ENCODE peak calls at places on chromosomes 16 and 17, in four cellular contexts. One of them, this sample, is unnamed.

GRCh38 chr16:5622234-5622884 is 524.8 kb upstream of the EEF2KMT start:
- DNase-seq in GM23248: no peak
- DNase-seq in neuronal stem cell: no peak
- DNase-seq in H1: no peak
- DNase-seq in this sample: no peak

GRCh38 chr16:12323007-12323699 is 346.6 kb downstream of the SNX29 start:
- DNase-seq in GM23248: peak
- DNase-seq in neuronal stem cell: no peak
- DNase-seq in H1: no peak
- DNase-seq in this sample: peak

GRCh38 chr17:58632324-58633314 is 59.2 kb downstream of the TEX14 start:
- DNase-seq in GM23248: no peak
- DNase-seq in neuronal stem cell: no peak
- DNase-seq in H1: no peak
- DNase-seq in this sample: no peak

GRCh38 chr16:78919852-78920251 is 680.7 kb downstream of the MAF start:
- DNase-seq in GM23248: no peak
- DNase-seq in neuronal stem cell: no peak
- DNase-seq in H1: no peak
- DNase-seq in this sample: no peak

GRCh38 chr17:80746262-80746935 is 201.8 kb downstream of the RPTOR start:
- DNase-seq in GM23248: no peak
- DNase-seq in neuronal stem cell: no peak
- DNase-seq in H1: no peak
- DNase-seq in this sample: no peak

GRCh38 chr16:53770641-53771040 is 66.7 kb downstream of the FTO start:
- DNase-seq in GM23248: peak
- DNase-seq in neuronal stem cell: no peak
- DNase-seq in H1: no peak
- DNase-seq in this sample: no peak

GRCh38 chr17:4849011-4849536 is 15.9 kb downstream of the MINK1 start:
- DNase-seq in GM23248: peak
- DNase-seq in neuronal stem cell: no peak
- DNase-seq in H1: peak
- DNase-seq in this sample: no peak

GRCh38 chr17:57931488-57932137 is 23.6 kb downstream of the CUEDC1 start:
- DNase-seq in GM23248: no peak
- DNase-seq in neuronal stem cell: no peak
- DNase-seq in H1: no peak
- DNase-seq in this sample: no peak

DNA sequence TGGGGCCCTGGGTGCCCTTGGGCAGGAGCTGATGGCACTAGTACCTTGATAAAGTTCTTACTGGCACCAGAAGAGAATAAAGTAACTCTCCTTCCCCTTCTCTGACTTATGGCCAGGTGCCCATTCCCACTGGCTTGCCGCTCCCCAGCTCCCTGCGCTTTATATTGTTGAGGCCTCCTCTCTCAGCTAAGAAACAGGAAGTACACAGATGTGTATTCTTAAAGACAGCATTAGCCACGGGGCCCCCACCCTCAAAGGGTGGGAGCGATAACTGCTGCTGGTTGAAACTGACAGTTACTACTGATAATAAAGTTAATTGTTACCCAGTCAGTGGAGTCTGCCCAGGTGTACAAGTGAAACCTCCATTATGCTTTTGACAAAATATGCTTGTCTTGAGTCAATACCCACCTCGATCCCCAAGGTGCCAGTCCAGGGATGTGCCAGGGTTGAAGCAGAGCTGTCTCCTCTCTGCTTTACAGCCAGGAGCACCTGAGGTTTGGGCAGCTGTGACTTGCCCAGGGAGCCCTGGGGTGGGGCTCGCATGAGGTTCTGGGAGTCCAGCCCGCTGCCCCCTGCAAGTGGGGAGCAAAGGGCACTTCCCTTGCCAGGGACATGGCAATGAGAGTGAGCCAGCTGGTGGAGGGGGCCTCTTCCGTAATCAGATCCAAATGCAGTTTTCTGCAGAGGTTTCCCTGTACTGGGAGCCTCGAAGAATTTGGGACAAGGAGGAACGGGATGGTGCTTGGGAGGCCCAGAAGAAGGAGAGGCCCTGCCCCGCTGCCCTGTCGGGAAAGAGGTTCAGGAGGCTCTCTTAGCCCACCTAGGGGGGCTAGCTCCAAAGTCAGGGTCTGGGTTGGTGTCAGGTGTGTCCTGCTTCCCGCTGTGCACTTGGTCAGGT is 5.4 kb upstream of the CLDN9 start:
- DNase-seq in GM23248: no peak
- DNase-seq in neuronal stem cell: no peak
- DNase-seq in H1: no peak
- DNase-seq in this sample: peak
- H2AFZ ChIP-seq in GM23248: no peak
- H2AFZ ChIP-seq in neuronal stem cell: peak
- H2AFZ ChIP-seq in H1: no peak
- H2AFZ ChIP-seq in this sample: no peak

DNA sequence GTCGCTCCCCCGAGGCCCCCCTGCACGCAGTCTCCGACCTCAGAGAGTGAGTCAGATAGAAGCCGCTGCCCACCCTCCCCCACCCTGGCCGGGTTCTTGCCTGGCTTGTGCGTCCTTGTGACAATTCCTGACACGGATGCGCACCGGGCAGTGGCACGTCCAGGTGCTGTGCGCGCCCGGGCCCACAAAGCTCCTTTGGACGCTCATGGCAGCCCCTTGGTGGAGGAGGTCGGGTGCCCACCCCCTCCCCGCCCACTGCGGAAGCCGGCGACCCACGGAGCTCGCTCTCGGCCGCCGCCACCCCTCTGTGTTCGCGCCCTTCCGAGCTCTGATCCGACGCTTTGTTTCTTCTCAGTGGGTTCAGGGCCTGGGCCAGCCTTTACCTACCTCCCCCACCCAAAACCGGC is 662 bp upstream of the TUBB3 start:
- DNase-seq in GM23248: peak
- DNase-seq in neuronal stem cell: peak
- DNase-seq in H1: no peak
- DNase-seq in this sample: no peak
- H2AFZ ChIP-seq in GM23248: peak
- H2AFZ ChIP-seq in neuronal stem cell: peak
- H2AFZ ChIP-seq in H1: no peak
- H2AFZ ChIP-seq in this sample: no peak

GRCh38 chr17:59793249-59793648 is 85.8 kb downstream of the VMP1 start:
- DNase-seq in GM23248: no peak
- DNase-seq in neuronal stem cell: no peak
- DNase-seq in H1: no peak
- DNase-seq in this sample: no peak

GRCh38 chr17:59796785-59797205 is 89.3 kb downstream of the VMP1 start:
- DNase-seq in GM23248: no peak
- DNase-seq in neuronal stem cell: no peak
- DNase-seq in H1: no peak
- DNase-seq in this sample: no peak

GRCh38 chr17:59791603-59792457 is 84.4 kb downstream of the VMP1 start:
- DNase-seq in GM23248: peak
- DNase-seq in neuronal stem cell: no peak
- DNase-seq in H1: no peak
- DNase-seq in this sample: no peak

GRCh38 chr17:59798111-59798510 is 90.7 kb downstream of the VMP1 start:
- DNase-seq in GM23248: no peak
- DNase-seq in neuronal stem cell: no peak
- DNase-seq in H1: no peak
- DNase-seq in this sample: no peak

GRCh38 chr17:59796138-59796537 is 88.7 kb downstream of the VMP1 start:
- DNase-seq in GM23248: no peak
- DNase-seq in neuronal stem cell: no peak
- DNase-seq in H1: no peak
- DNase-seq in this sample: no peak
- H2AFZ ChIP-seq in GM23248: no peak
- H2AFZ ChIP-seq in neuronal stem cell: no peak
- H2AFZ ChIP-seq in H1: no peak
- H2AFZ ChIP-seq in this sample: no peak

DNA sequence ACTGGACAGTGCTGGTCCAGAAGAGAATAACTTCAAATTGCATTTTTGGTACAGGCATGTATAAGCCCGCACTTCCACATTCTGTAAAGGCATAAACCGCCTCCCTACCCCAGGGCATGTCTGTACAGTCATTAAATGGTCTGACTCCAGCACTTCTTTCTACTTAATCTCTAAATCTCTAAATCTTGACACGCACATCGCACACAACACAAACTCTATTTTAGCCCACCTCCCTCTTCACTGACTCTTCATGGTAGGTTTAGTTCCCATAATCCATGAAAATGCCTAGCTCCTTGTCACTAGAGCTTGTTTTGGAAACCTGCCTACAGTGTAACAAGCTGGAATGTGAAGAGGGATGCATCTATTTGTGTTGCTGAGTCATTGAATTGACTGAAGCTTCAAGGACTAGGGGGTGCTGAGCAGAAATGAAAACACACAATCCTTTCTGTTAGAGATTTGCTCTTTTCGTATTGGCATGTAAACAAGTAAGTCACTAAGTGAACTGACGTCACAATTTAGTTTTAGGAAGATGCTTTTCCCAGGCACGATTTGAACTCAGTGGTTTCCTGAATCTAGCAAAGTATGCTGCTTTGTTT is 1.6 kb upstream of the DUSP14 start:
- DNase-seq in GM23248: peak
- DNase-seq in neuronal stem cell: no peak
- DNase-seq in H1: no peak
- DNase-seq in this sample: no peak
- H2AFZ ChIP-seq in GM23248: peak
- H2AFZ ChIP-seq in neuronal stem cell: peak
- H2AFZ ChIP-seq in H1: no peak
- H2AFZ ChIP-seq in this sample: no peak

DNA sequence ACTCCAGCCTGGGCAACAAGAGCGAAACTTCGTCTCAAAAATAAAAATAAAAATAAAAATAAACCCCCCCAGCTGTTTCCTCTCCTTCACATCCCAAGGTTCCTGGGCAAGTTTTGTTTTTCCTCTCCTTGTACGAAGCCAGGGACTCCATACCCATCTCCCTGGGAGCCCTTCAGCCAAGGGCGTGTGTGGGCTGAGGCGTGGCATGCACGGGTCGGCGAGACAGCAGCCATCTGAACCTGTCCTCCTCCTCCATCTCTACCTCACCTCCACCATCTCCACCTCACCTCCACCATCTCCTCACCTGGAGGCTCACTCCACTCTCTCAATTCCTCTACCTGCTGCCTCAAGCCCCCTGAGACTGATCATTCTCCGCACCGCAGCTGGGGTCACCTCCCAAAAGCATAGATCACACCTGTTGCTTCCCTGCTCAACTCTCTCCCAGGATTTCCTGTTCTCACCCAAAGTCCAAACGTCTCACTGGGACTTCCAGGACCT is 16.9 kb downstream of the AANAT start:
- DNase-seq in GM23248: no peak
- DNase-seq in neuronal stem cell: no peak
- DNase-seq in H1: no peak
- DNase-seq in this sample: no peak
- H2AFZ ChIP-seq in GM23248: no peak
- H2AFZ ChIP-seq in neuronal stem cell: no peak
- H2AFZ ChIP-seq in H1: no peak
- H2AFZ ChIP-seq in this sample: no peak

GRCh38 chr16:82134884-82135283 is 35.1 kb downstream of the MPHOSPH6 start:
- DNase-seq in GM23248: no peak
- DNase-seq in neuronal stem cell: no peak
- DNase-seq in H1: no peak
- DNase-seq in this sample: no peak

GRCh38 chr16:82136956-82137818 is 32.8 kb downstream of the MPHOSPH6 start:
- DNase-seq in GM23248: no peak
- DNase-seq in neuronal stem cell: no peak
- DNase-seq in H1: no peak
- DNase-seq in this sample: no peak

GRCh38 chr16:82133798-82134197 is 36.2 kb downstream of the MPHOSPH6 start:
- DNase-seq in GM23248: no peak
- DNase-seq in neuronal stem cell: no peak
- DNase-seq in H1: no peak
- DNase-seq in this sample: peak

GRCh38 chr16:82137819-82138177 is 32.2 kb downstream of the MPHOSPH6 start:
- DNase-seq in GM23248: no peak
- DNase-seq in neuronal stem cell: no peak
- DNase-seq in H1: no peak
- DNase-seq in this sample: no peak

GRCh38 chr16:82135844-82136243 is 34.2 kb downstream of the MPHOSPH6 start:
- DNase-seq in GM23248: no peak
- DNase-seq in neuronal stem cell: no peak
- DNase-seq in H1: no peak
- DNase-seq in this sample: no peak
- H2AFZ ChIP-seq in GM23248: no peak
- H2AFZ ChIP-seq in neuronal stem cell: no peak
- H2AFZ ChIP-seq in H1: no peak
- H2AFZ ChIP-seq in this sample: no peak

GRCh38 chr17:49821466-49821865 is 26.4 kb downstream of the TAC4 start:
- DNase-seq in GM23248: no peak
- DNase-seq in neuronal stem cell: no peak
- DNase-seq in H1: no peak
- DNase-seq in this sample: no peak
- H2AFZ ChIP-seq in GM23248: no peak
- H2AFZ ChIP-seq in neuronal stem cell: no peak
- H2AFZ ChIP-seq in H1: no peak
- H2AFZ ChIP-seq in this sample: no peak

GRCh38 chr16:50580180-50580771 is 32.1 kb downstream of the NKD1 start:
- DNase-seq in GM23248: peak
- DNase-seq in neuronal stem cell: no peak
- DNase-seq in H1: no peak
- DNase-seq in this sample: no peak
- H2AFZ ChIP-seq in GM23248: no peak
- H2AFZ ChIP-seq in neuronal stem cell: no peak
- H2AFZ ChIP-seq in H1: no peak
- H2AFZ ChIP-seq in this sample: no peak

DNA sequence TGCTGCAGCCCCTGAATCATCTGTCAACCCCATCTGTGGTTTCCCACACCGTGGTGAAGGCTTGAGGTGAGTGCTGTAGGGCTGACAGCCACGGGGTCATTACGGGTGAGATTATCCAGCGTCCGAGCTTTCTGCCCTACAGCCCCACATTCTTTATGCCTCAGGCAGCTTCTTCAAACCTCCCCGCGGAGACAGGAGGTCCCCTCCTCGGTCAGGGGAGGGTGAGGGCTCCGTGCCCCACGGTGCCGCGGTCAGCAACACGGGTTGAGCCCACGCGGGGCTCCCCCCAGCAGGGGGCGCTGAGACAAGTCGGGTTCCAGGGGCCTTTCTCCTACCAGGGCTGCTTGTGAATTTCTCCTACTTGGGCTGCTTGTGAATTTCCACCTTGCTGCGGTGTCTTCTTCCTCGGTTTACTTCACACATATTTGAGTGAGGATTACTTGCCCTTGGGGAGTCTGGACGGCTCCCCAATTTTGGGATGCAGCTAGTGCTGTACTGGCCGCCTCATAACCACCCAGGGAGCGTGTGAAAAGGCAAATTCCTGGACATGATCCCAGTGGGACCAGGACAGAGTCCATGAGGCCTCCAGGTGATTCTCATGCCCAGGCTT is 18.1 kb upstream of the WFIKKN2 start:
- DNase-seq in GM23248: peak
- DNase-seq in neuronal stem cell: no peak
- DNase-seq in H1: no peak
- DNase-seq in this sample: peak
- H2AFZ ChIP-seq in GM23248: peak
- H2AFZ ChIP-seq in neuronal stem cell: peak
- H2AFZ ChIP-seq in H1: peak
- H2AFZ ChIP-seq in this sample: no peak

This sample was measured in DND-41.